ENCODE peak calls at places on chromosomes 12 and 14, in four cellular contexts. J is posterior cingulate gyrus, H is activated T-cell treated with anti-CD3 and anti-CD28 coated beads for 48 hours, O is DMS153. Z is an unnamed sample.

GRCh38 chr14:89566180-89566579 is 149.1 kb upstream of the FOXN3 start:
- DNase-seq in J (no peak), O (no peak), H (no peak), Z (no peak)

GRCh38 chr14:74698894-74699293 is 14.0 kb downstream of the AREL1 start:
- DNase-seq in J (no peak), H (no peak), O (no peak), Z (no peak)

GRCh38 chr14:99321955-99322730 is 50.1 kb upstream of the BCL11B start:
- DNase-seq in J (no peak), H (no peak), O (no peak), Z (no peak)

GRCh38 chr12:14396071-14396470 is 30.6 kb downstream of the ATF7IP start:
- DNase-seq in H (no peak), O (no peak), J (no peak), Z (no peak)

GRCh38 chr12:6620137-6620884 is 13.1 kb upstream of the CHD4 start:
- DNase-seq in O (no peak), J (no peak), H (peak), Z (no peak)

GRCh38 chr14:81336009-81336408 is 64.1 kb downstream of the STON2 start:
- DNase-seq in J (no peak), H (no peak), O (no peak), Z (no peak)

GRCh38 chr14:51310453-51311074 is 70.5 kb downstream of the TMX1 start:
- DNase-seq in O (no peak), J (no peak), H (no peak), Z (no peak)

GRCh38 chr12:94704452-94704871 is 54.1 kb upstream of the TMCC3 start:
- DNase-seq in H (no peak), O (peak), J (no peak), Z (peak)

GRCh38 chr12:120361506-120362208 is 7.3 kb downstream of the MSI1 start:
- DNase-seq in H (no peak), J (peak), O (peak), Z (no peak)

GRCh38 chr14:69999246-69999645 is 120.0 kb downstream of the SMOC1 start:
- DNase-seq in H (no peak), O (peak), J (no peak), Z (no peak)

GRCh38 chr12:103824290-103824689 is 16.7 kb downstream of the NT5DC3 start:
- DNase-seq in J (no peak), H (no peak), O (no peak), Z (no peak)

GRCh38 chr12:68641138-68641537 is 30.4 kb downstream of the RAP1B start:
- DNase-seq in J (no peak), O (no peak), H (peak), Z (no peak)

GRCh38 chr12:26028953-26029740 is 70.7 kb downstream of the RASSF8 start:
- DNase-seq in J (peak), O (no peak), H (no peak), Z (no peak)

GRCh38 chr12:3152013-3152412 is 74.8 kb downstream of the TSPAN9 start:
- DNase-seq in J (no peak), H (no peak), O (no peak), Z (no peak)

GRCh38 chr12:130713581-130713991 is 2.5 kb downstream of the RIMBP2 start:
- DNase-seq in H (no peak), O (peak), J (peak), Z (no peak)

GRCh38 chr12:38053655-38054464 is 262.7 kb upstream of the ALG10B start:
- DNase-seq in O (no peak), J (no peak), H (no peak), Z (no peak)

GRCh38 chr14:20606190-20606901 is 15.2 kb upstream of the RNASE12 start:
- DNase-seq in O (peak), J (peak), H (no peak), Z (no peak)

GRCh38 chr14:77457522-77458248 is at the start of the genes AHSA1 and VIPAS39:
- DNase-seq in O (peak), J (peak), H (peak), Z (peak)

GRCh38 chr12:92570056-92570753 is 132.6 kb upstream of the PLEKHG7 start:
- DNase-seq in H (no peak), J (peak), O (peak), Z (peak)

GRCh38 chr12:63922446-63922845 is 77.9 kb downstream of the SRGAP1 start:
- DNase-seq in J (no peak), H (no peak), O (no peak), Z (peak)

GRCh38 chr12:116076399-116076798 is 201.1 kb downstream of the MED13L start:
- DNase-seq in O (no peak), J (no peak), H (no peak), Z (no peak)

Z was measured in AG04449.